ENCODE peak calls at places on chromosome 15, in five cellular contexts. Q, J, R, V and F are unnamed samples.

GRCh38 chr15:101394654-101395053 is 94.9 kb downstream of the PCSK6 start:
- DNase-seq in Q (no peak), J (no peak), R (no peak), V (no peak), F (peak; percentile 13)

GRCh38 chr15:83204697-83205096 is 2.9 kb downstream of the HDGFL3 start:
- DNase-seq in Q (no peak), J (no peak), R (no peak), V (peak; percentile 8), F (no peak)

GRCh38 chr15:100994597-100995446 is 75.7 kb downstream of the LRRK1 start:
- DNase-seq in Q (peak; percentile 71), J (no peak), R (no peak), V (no peak), F (no peak)

GRCh38 chr15:68241088-68241935 is 11.8 kb upstream of the CLN6 start:
- DNase-seq in Q (no peak), J (no peak), R (no peak), V (no peak), F (no peak)

GRCh38 chr15:79844221-79844620 is 52.6 kb downstream of the MTHFS start:
- DNase-seq in Q (no peak), J (no peak), R (no peak), V (no peak), F (no peak)

GRCh38 chr15:77574521-77575202 is 58.0 kb downstream of the LINGO1 start:
- DNase-seq in Q (no peak), J (no peak), R (no peak), V (no peak), F (no peak)

GRCh38 chr15:62730825-62731224 is 311.7 kb upstream of the TPM1 start:
- DNase-seq in Q (no peak), J (no peak), R (no peak), V (no peak), F (no peak)

GRCh38 chr15:62779041-62779810 is 263.3 kb upstream of the TPM1 start:
- DNase-seq in Q (no peak), J (peak; percentile 58), R (peak; percentile 85), V (peak; percentile 24), F (no peak)

GRCh38 chr15:76064375-76064774 is 4.6 kb downstream of the TMEM266 start:
- DNase-seq in Q (no peak), J (no peak), R (no peak), V (no peak), F (no peak)

GRCh38 chr15:43100971-43101370 is 4.9 kb downstream of the UBR1 start:
- DNase-seq in Q (no peak), J (no peak), R (no peak), V (no peak), F (no peak)

GRCh38 chr15:52480990-52481389 is 47.7 kb downstream of the MYO5A start:
- DNase-seq in Q (no peak), J (no peak), R (no peak), V (no peak), F (no peak)

GRCh38 chr15:68054658-68055223 is 626 bp downstream of the PIAS1 start:
- DNase-seq in Q (peak; percentile 63), J (peak; percentile 9), R (no peak), V (peak; percentile 52), F (peak; percentile 79)

GRCh38 chr15:57133127-57133968 is 214.9 kb downstream of the TCF12 start:
- DNase-seq in Q (no peak), J (peak; percentile 59), R (no peak), V (peak; percentile 81), F (no peak)

GRCh38 chr15:72306211-72306785 is 13.7 kb downstream of the CELF6 start:
- DNase-seq in Q (no peak), J (peak; percentile 40), R (peak; percentile 77), V (no peak), F (no peak)

GRCh38 chr15:34753236-34753894 is 1.4 kb downstream of the GJD2 start:
- DNase-seq in Q (no peak), J (peak; percentile 58), R (peak; percentile 71), V (peak; percentile 34), F (peak; percentile 58)

GRCh38 chr15:77502379-77503095 is 81.8 kb downstream of the HMG20A start:
- DNase-seq in Q (no peak), J (no peak), R (no peak), V (no peak), F (peak; percentile 9)

GRCh38 chr15:83911345-83911744 is 257.4 kb downstream of the ADAMTSL3 start:
- DNase-seq in Q (no peak), J (no peak), R (no peak), V (no peak), F (no peak)

GRCh38 chr15:33639968-33640367 is 328.3 kb upstream of the CHRM5 start:
- DNase-seq in Q (no peak), J (no peak), R (no peak), V (peak; percentile 22), F (no peak)

GRCh38 chr15:100890850-100891249 is 11.2 kb downstream of the ALDH1A3 start:
- DNase-seq in Q (no peak), J (no peak), R (no peak), V (no peak), F (no peak)

GRCh38 chr15:26223720-26224119 is 360.6 kb upstream of the ATP10A start:
- DNase-seq in Q (no peak), J (no peak), R (no peak), V (no peak), F (no peak)

GRCh38 chr15:87961851-87962816 is 294.4 kb downstream of the NTRK3 start:
- DNase-seq in Q (no peak), J (no peak), R (no peak), V (no peak), F (no peak)

GRCh38 chr15:46080018-46080417 is 445.2 kb downstream of the SQOR start:
- DNase-seq in Q (no peak), J (peak; percentile 4), R (no peak), V (no peak), F (no peak)

GRCh38 chr15:59918994-59919951 is 84.8 kb upstream of the FOXB1 start:
- DNase-seq in Q (no peak), J (peak; percentile 34), R (peak; percentile 64), V (no peak), F (no peak)

GRCh38 chr15:64209680-64210334 is 47.0 kb upstream of the PPIB start:
- DNase-seq in Q (no peak), J (peak; percentile 39), R (peak; percentile 69), V (no peak), F (no peak)

GRCh38 chr15:83571820-83572707 is 81.9 kb upstream of the ADAMTSL3 start:
- DNase-seq in Q (no peak), J (peak; percentile 32), R (peak; percentile 48), V (no peak), F (no peak)

GRCh38 chr15:80942746-80943565 is 46.7 kb downstream of the MESD start:
- DNase-seq in Q (no peak), J (peak; percentile 53), R (no peak), V (peak; percentile 17), F (no peak)

GRCh38 chr15:62648954-62649353 is 393.6 kb upstream of the TPM1 start:
- DNase-seq in Q (no peak), J (no peak), R (peak; percentile 31), V (peak; percentile 41), F (no peak)

GRCh38 chr15:70301396-70301795 is 203.7 kb upstream of the TLE3 start:
- DNase-seq in Q (no peak), J (no peak), R (no peak), V (no peak), F (no peak)

GRCh38 chr15:40313531-40314398 is 6.0 kb upstream of the PLCB2 start:
- DNase-seq in Q (peak; percentile 84), J (peak; percentile 32), R (no peak), V (peak; percentile 89), F (no peak)

DNA sequence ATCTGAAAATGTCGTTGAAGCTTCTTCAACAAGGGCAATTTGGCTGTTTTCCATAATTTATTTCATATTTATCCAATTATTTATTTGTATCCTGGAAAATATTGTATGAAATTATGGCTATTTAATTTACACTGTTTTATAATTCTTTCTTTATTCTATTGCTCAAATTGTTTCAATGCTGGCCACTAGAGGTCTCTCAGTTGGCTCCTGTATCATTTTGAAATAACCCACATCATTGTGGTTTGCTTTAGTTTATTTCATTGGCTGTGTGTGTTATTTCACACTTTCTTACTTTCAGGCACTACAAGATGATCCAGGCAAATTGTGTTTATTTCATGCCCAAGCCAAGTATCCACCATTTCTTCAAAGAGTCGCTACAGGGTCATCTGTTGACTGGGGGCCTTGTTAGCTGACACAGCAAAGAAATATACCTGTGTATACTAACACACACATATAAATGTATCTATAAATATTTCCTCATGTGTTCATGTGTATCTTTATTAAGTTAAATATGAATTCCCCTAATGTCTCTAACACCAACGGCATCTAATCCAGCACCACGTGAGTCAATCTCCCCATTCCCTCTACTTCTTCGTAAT is 86.2 kb downstream of the NPAP1 start:
- DNase-seq in Q (no peak), J (peak; percentile 12), R (peak; percentile 17), V (no peak), F (no peak)
- TF ChIP-seq CTCF in Q (no peak), J (peak; percentile 36), R (peak; percentile 46), V (peak; percentile 40), F (peak; percentile 38)

DNA sequence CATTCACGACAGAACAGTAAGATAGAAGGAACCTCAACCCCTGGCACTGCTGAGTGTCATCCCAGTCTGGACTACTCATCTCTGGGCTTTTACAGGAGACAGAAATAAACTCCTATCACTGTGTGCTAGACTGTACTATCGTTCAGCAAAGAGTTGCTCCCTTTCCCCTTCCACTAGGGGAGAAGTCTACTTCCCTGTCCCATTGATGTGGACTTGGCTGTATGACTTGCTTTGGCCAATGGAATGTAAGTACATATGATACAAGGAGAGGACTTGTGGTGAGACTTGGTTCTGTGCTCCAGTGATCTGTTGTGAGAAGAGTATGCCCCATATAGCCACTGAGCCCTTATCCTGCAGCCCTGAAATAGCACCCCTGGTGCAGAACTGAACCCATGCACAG is 5.3 kb upstream of the KIF7 start:
- DNase-seq in Q (no peak), J (no peak), R (no peak), V (no peak), F (no peak)
- TF ChIP-seq CTCF in Q (no peak), J (no peak), R (no peak), V (no peak), F (no peak)

DNA sequence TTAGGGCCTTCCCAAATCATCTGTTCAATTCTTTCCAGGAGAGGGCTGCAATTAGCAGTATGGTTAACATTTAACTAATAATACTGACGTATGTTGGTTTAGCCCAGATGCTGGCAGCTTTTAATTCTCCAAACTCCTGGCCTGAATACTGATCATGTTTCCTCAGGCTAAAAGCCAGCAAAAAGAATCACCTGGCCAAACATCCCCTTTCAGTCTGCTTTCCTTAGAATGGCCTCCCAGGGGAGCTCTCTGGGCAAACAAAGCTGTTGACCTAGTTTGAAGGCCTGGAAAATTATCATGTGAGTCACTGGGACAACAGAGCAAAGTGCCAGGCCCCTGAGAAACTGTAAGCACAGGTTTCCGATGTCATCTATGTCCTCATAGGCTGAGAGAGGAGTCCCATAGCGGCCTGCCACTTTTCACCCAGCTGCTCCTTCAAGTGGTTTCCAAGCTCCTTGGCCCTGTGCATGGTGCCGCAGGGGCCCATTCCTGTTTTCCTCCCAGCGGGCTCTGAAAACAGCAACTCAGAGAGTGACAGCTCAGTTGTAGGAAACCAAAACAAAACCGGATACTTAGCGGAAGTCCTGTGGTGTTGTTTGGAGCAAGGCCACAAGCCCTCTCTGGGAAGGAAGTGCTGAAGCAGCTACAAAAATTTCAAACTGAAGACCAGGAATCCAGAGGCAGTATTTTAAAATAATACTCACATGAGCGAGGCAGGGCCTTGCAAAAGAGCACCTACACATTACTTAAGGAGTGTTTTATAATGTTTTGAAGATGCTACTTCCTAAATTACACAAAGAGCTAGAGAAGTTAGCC is 36.5 kb upstream of the RAB11A start:
- DNase-seq in Q (peak; percentile 85), J (peak; percentile 90), R (peak; percentile 95), V (peak; percentile 95), F (no peak)
- TF ChIP-seq CTCF in Q (no peak), J (peak; percentile 32), R (peak; percentile 24), V (peak; percentile 37), F (no peak)

GRCh38 chr15:96622714-96623113 is 292.2 kb downstream of the NR2F2 start:
- DNase-seq in Q (no peak), J (no peak), R (no peak), V (no peak), F (no peak)
- TF ChIP-seq CTCF in Q (no peak), J (no peak), R (no peak), V (no peak), F (no peak)